ENCODE peak calls at places on chromosomes 13 and 19, in nine cellular contexts. G is T-helper 1 cell; B is CD4-positive, alpha-beta T cell; D is T follicular helper cell; A is T-cell; X is cardiac fibroblast; N is left lung; S is occipital lobe; U is amygdala. T is an unnamed sample.

GRCh38 chr13:28409648-28410047 is 85.3 kb downstream of the FLT1 start:
- DNase-seq in D (no peak), S (no peak), B (no peak), U (no peak), A (no peak), G (no peak), N (no peak), X (no peak), T (no peak)

GRCh38 chr13:46982856-46983582 is 86.2 kb upstream of the HTR2A start:
- DNase-seq in G (peak; percentile 29), A (no peak), N (no peak), D (no peak), X (no peak), B (no peak), S (no peak), U (no peak), T (peak; percentile 21)

GRCh38 chr19:10812196-10812595 is 23.8 kb downstream of the TMED1 start:
- DNase-seq in S (no peak), U (no peak), G (no peak), X (no peak), A (no peak), B (no peak), N (peak; percentile 77), D (no peak), T (no peak)

GRCh38 chr19:4970558-4971423 is 1.9 kb downstream of the KDM4B start:
- DNase-seq in S (no peak), N (peak; percentile 78), X (peak; percentile 27), D (no peak), B (no peak), G (no peak), A (no peak), U (no peak), T (no peak)

GRCh38 chr13:43300817-43301216 is 277.4 kb downstream of the DNAJC15 start:
- DNase-seq in S (no peak), U (no peak), G (no peak), N (no peak), B (no peak), A (no peak), D (no peak), X (peak; percentile 69), T (no peak)

GRCh38 chr13:103436057-103436654 is 369.9 kb upstream of the SLC10A2 start:
- DNase-seq in X (no peak), S (no peak), D (no peak), A (no peak), B (no peak), G (no peak), U (no peak), N (no peak), T (no peak)

GRCh38 chr19:10105241-10106099 is 692 bp upstream of the PPAN start:
- DNase-seq in N (no peak), S (no peak), A (no peak), X (no peak), B (peak; percentile 48), D (peak; percentile 57), G (peak; percentile 67), U (no peak), T (peak; percentile 72)

GRCh38 chr19:39399684-39400465 is 6.8 kb upstream of the ZFP36 start:
- DNase-seq in X (no peak), A (no peak), U (no peak), N (no peak), S (no peak), G (no peak), D (no peak), B (no peak), T (no peak)

GRCh38 chr19:54245936-54246335 is 3.3 kb upstream of the LILRA6 start:
- DNase-seq in N (no peak), A (no peak), S (no peak), G (no peak), X (no peak), D (no peak), U (no peak), B (no peak), T (no peak)

GRCh38 chr19:49862411-49863253 is 4.7 kb downstream of the PNKP start:
- DNase-seq in N (peak; percentile 80), D (no peak), A (no peak), G (no peak), B (no peak), S (no peak), U (no peak), X (no peak), T (no peak)

GRCh38 chr19:8208119-8208709 is 956 bp upstream of the CERS4 start:
- DNase-seq in N (no peak), X (no peak), B (no peak), U (peak; percentile 57), G (no peak), D (no peak), A (no peak), S (peak; percentile 56), T (no peak)

GRCh38 chr13:24220086-24220703 is 59.7 kb downstream of the SPATA13 start:
- DNase-seq in X (peak; percentile 91), S (no peak), N (no peak), A (peak; percentile 27), U (peak; percentile 34), D (peak; percentile 16), G (peak; percentile 76), B (no peak), T (peak; percentile 39)

GRCh38 chr19:19115954-19116353 is 22.3 kb downstream of the TMEM161A start:
- DNase-seq in A (peak; percentile 19), S (no peak), U (no peak), B (peak; percentile 34), N (peak; percentile 70), G (no peak), X (peak; percentile 13), D (peak; percentile 15), T (peak; percentile 45)

GRCh38 chr13:109256866-109257760 is 529.3 kb downstream of the IRS2 start:
- DNase-seq in A (no peak), N (no peak), G (no peak), D (no peak), X (peak; percentile 98), B (no peak), S (no peak), U (no peak), T (no peak)

GRCh38 chr13:42270857-42271215 is 1.1 kb upstream of the AKAP11 start:
- DNase-seq in X (no peak), D (no peak), G (no peak), S (no peak), U (no peak), N (no peak), B (no peak), A (no peak), T (no peak)

GRCh38 chr19:41531438-41532311 is 44.3 kb upstream of the CEACAM21 start:
- DNase-seq in N (peak; percentile 72), X (peak; percentile 94), B (peak; percentile 80), U (no peak), G (peak; percentile 94), D (peak; percentile 82), S (no peak), A (peak; percentile 84), T (peak; percentile 77)

GRCh38 chr13:66844933-66845332 is 385.2 kb downstream of the PCDH9 start:
- DNase-seq in U (no peak), N (peak; percentile 43), B (no peak), S (no peak), G (no peak), D (no peak), X (no peak), A (no peak), T (no peak)

GRCh38 chr19:42246143-42246868 is 3.9 kb upstream of the GSK3A start:
- DNase-seq in U (peak; percentile 84), S (peak; percentile 69), D (no peak), B (no peak), X (peak; percentile 87), G (no peak), A (no peak), N (no peak), T (no peak)

GRCh38 chr13:113058129-113058987 is 47.2 kb upstream of the F7 start:
- DNase-seq in A (no peak), U (no peak), B (no peak), G (no peak), S (no peak), X (no peak), D (no peak), N (peak; percentile 34), T (no peak)

GRCh38 chr19:55490478-55491436 is 2.5 kb downstream of the SSC5D start:
- DNase-seq in U (no peak), B (no peak), N (peak; percentile 76), X (peak; percentile 36), A (no peak), G (no peak), D (no peak), S (no peak), T (no peak)

GRCh38 chr19:37484406-37485115 is 15.4 kb downstream of the ZNF570 start:
- DNase-seq in B (no peak), X (no peak), U (no peak), A (no peak), S (no peak), N (no peak), G (no peak), D (no peak), T (no peak)

T was measured in CD8-positive, alpha-beta memory T cell.